ENCODE peak calls at places on chromosomes 2 and 18, in five cellular contexts. G is body of pancreas, E is ovary, H is stromal cell of bone marrow, I is HEK293T. L is an unnamed sample.

GRCh38 chr18:75874401-75875093 is 447.0 kb upstream of the SMIM21 start:
- DNase-seq in G (no peak), E (no peak), H (no peak), I (no peak), L (no peak)

GRCh38 chr2:238847432-238847801 is 468 bp upstream of the TWIST2 start:
- DNase-seq in G (no peak), E (no peak), H (no peak), I (no peak), L (no peak)

GRCh38 chr2:165793161-165793778 is 777 bp downstream of the GALNT3 start:
- DNase-seq in G (peak; percentile 73), E (peak; percentile 40), H (no peak), I (peak; percentile 40), L (no peak)

GRCh38 chr2:188978291-188979081 is 4.3 kb downstream of the COL3A1 start:
- DNase-seq in G (no peak), E (no peak), H (peak; percentile 74), I (no peak), L (no peak)

GRCh38 chr2:16084274-16084673 is 143.9 kb downstream of the MYCN start:
- DNase-seq in G (no peak), E (no peak), H (no peak), I (no peak), L (no peak)

GRCh38 chr2:235098736-235099494 is 147.1 kb downstream of the SH3BP4 start:
- DNase-seq in G (no peak), E (no peak), H (no peak), I (no peak), L (no peak)

GRCh38 chr2:99880148-99880983 is 262.0 kb downstream of the AFF3 start:
- DNase-seq in G (no peak), E (no peak), H (peak; percentile 24), I (no peak), L (no peak)

GRCh38 chr2:197191177-197191947 is 119.2 kb downstream of the ANKRD44 start:
- DNase-seq in G (no peak), E (no peak), H (no peak), I (peak; percentile 21), L (peak; percentile 28)

GRCh38 chr18:30970201-30970816 is 72.2 kb downstream of the DSC3 start:
- DNase-seq in G (no peak), E (no peak), H (no peak), I (peak; percentile 48), L (no peak)

GRCh38 chr2:136327162-136327852 is 209.4 kb upstream of the CXCR4 start:
- DNase-seq in G (no peak), E (no peak), H (no peak), I (peak; percentile 9), L (peak; percentile 15)

GRCh38 chr2:228728961-228729360 is 542.1 kb downstream of the PID1 start:
- DNase-seq in G (no peak), E (no peak), H (no peak), I (no peak), L (no peak)

GRCh38 chr2:143948710-143949109 is 571.2 kb downstream of the ZEB2 start:
- DNase-seq in G (no peak), E (no peak), H (no peak), I (no peak), L (no peak)

GRCh38 chr2:195709901-195710300 is 52.9 kb downstream of the SLC39A10 start:
- DNase-seq in G (no peak), E (no peak), H (no peak), I (no peak), L (no peak)

GRCh38 chr2:98568161-98568956 is 40.0 kb downstream of the COA5 start:
- DNase-seq in G (no peak), E (no peak), H (no peak), I (no peak), L (no peak)

L was measured in NT2/D1.